ENCODE peak calls at places on chromosome 1, in seven cellular contexts. H, Q, N, O, L, P and S are unnamed samples.
A peak's percentile ranks its signal among the peaks of the same experiment; 100 is the strongest.

GRCh38 chr1:59150537-59151386 is 146.1 kb upstream of the FGGY start:
- DNase-seq in H (peak; percentile 89), Q (peak; percentile 68), N (peak; percentile 53), O (peak; percentile 52), L (peak; percentile 90), P (peak; percentile 95), S (peak; percentile 74)

GRCh38 chr1:198904356-198904755 is 265.5 kb downstream of the PTPRC start:
- DNase-seq in H (no peak), Q (no peak), N (no peak), O (no peak), L (no peak), P (no peak), S (no peak)

GRCh38 chr1:96313216-96313615 is 408.4 kb upstream of the PTBP2 start:
- DNase-seq in H (peak; percentile 40), Q (no peak), N (no peak), O (no peak), L (no peak), P (no peak), S (no peak)

GRCh38 chr1:94326329-94326728 is 88.9 kb upstream of the ARHGAP29 start:
- DNase-seq in H (no peak), Q (no peak), N (no peak), O (no peak), L (no peak), P (no peak), S (no peak)

GRCh38 chr1:39729030-39729429 is 9.7 kb upstream of the PPIE start:
- DNase-seq in H (no peak), Q (no peak), N (no peak), O (no peak), L (no peak), P (no peak), S (no peak)

GRCh38 chr1:40844079-40844478 is 18.1 kb downstream of the CITED4 start:
- DNase-seq in H (no peak), Q (no peak), N (no peak), O (no peak), L (no peak), P (no peak), S (no peak)

GRCh38 chr1:198151688-198152087 is 5.1 kb upstream of the NEK7 start:
- DNase-seq in H (peak; percentile 92), Q (no peak), N (no peak), O (no peak), L (no peak), P (no peak), S (no peak)

GRCh38 chr1:166848193-166848592 is 8.9 kb downstream of the POGK start:
- DNase-seq in H (no peak), Q (no peak), N (no peak), O (no peak), L (no peak), P (no peak), S (no peak)

GRCh38 chr1:87684194-87684593 is 355.5 kb downstream of the LMO4 start:
- DNase-seq in H (peak; percentile 55), Q (peak; percentile 16), N (no peak), O (no peak), L (peak; percentile 25), P (peak; percentile 12), S (no peak)

GRCh38 chr1:66108624-66109023 is 315.9 kb downstream of the PDE4B start:
- DNase-seq in H (no peak), Q (no peak), N (no peak), O (no peak), L (no peak), P (no peak), S (no peak)

GRCh38 chr1:30410153-30410851 is 313.1 kb downstream of the MATN1 start:
- DNase-seq in H (no peak), Q (no peak), N (peak; percentile 40), O (no peak), L (no peak), P (peak; percentile 9), S (no peak)

GRCh38 chr1:8463144-8463927 is 145.4 kb downstream of the SLC45A1 start:
- DNase-seq in H (peak; percentile 81), Q (peak; percentile 47), N (no peak), O (peak; percentile 47), L (peak; percentile 54), P (peak; percentile 50), S (no peak)
- H3K27ac ChIP-seq in H (peak overlapping the region; percentile 57), Q (peak overlapping the region; percentile 91), N (peak overlapping the region; percentile 79), O (peak overlapping the region; percentile 78), L (peak overlapping the region; percentile 83), P (peak overlapping the region; percentile 82), S (peak overlapping the region; percentile 74)

DNA sequence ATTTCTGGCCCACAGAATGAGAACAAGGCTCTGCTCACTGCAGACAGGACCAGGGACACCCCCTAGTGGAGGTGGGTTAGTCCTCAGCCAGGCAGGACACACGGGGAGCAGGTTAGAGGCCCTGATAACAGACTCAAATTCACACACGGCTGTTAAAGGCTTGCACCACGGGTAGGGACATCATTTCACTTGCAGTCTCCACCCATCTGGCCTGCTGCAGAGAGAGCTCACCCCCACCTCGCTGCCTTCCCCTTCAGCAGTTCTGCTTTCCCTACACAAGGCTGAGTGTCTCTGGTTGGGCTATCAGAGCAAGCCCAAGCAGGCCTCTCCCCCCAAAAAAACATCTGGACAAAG is 20.6 kb downstream of the MEF2D start:
- DNase-seq in H (no peak), Q (no peak), N (no peak), O (no peak), L (no peak), P (no peak), S (no peak)
- TF ChIP-seq POLR2A in H (no peak), Q (no peak), N (no peak), O (no peak), L (no peak), P (no peak), S (no peak)

DNA sequence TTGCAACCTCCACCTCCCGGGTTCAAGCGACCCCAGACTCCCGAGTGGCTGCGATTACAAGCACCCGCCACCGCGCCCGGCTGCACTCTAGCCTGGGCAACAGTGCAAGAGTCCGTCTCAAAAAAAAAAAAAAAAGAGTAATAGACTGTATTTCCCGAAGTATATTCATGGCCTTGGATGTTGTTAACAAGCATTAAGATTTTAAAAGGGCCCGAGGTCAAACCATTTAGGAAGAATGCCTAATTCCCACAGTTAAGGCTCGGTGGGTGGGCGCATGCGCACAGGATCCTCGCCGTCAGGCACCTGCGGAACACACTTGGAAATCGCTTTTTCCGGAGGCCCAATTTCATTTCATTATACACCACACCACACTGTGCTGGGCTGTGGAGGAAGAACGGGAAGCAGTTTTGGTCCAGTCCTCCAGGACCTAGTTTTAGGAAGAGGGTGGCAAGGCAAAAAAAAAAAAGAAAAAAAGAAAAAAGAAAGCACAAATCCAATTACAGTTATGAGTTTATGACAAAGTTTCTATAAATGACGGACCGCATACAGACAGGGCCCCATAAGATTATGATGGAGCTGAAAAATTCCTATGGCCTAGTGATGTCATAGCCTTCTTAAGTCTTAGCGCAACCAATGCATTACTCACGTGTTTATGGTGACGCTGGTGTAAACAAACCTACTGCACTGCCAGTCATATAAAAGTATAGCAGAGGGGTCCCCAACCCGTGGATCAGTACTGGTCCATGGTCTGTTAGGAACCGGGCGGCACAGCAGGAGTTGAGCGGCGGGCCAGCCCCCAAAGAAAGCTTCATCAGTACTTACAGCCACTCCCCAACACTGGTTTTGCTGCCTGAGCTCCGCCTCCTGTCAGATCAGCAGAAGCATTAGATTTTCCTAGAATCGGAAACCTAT is 38.2 kb downstream of the H3-3A start:
- DNase-seq in H (peak; percentile 61), Q (peak; percentile 55), N (no peak), O (peak; percentile 61), L (peak; percentile 35), P (no peak), S (no peak)
- H3K4me3 ChIP-seq in H (peak overlapping the region; percentile 36), Q (peak overlapping the region; percentile 58), N (peak overlapping the region; percentile 27), O (peak overlapping the region; percentile 32), L (peak overlapping the region; percentile 45), P (peak overlapping the region; percentile 15), S (peak overlapping the region; percentile 34)

GRCh38 chr1:181122227-181122626 is 33.7 kb downstream of the IER5 start:
- DNase-seq in H (no peak), Q (no peak), N (no peak), O (no peak), L (no peak), P (no peak), S (no peak)
- H3K27ac ChIP-seq in H (no peak overlapping the region), Q (no peak overlapping the region), N (peak overlapping the region; percentile 5), O (no peak overlapping the region), L (no peak overlapping the region), P (no peak overlapping the region), S (no peak overlapping the region)

DNA sequence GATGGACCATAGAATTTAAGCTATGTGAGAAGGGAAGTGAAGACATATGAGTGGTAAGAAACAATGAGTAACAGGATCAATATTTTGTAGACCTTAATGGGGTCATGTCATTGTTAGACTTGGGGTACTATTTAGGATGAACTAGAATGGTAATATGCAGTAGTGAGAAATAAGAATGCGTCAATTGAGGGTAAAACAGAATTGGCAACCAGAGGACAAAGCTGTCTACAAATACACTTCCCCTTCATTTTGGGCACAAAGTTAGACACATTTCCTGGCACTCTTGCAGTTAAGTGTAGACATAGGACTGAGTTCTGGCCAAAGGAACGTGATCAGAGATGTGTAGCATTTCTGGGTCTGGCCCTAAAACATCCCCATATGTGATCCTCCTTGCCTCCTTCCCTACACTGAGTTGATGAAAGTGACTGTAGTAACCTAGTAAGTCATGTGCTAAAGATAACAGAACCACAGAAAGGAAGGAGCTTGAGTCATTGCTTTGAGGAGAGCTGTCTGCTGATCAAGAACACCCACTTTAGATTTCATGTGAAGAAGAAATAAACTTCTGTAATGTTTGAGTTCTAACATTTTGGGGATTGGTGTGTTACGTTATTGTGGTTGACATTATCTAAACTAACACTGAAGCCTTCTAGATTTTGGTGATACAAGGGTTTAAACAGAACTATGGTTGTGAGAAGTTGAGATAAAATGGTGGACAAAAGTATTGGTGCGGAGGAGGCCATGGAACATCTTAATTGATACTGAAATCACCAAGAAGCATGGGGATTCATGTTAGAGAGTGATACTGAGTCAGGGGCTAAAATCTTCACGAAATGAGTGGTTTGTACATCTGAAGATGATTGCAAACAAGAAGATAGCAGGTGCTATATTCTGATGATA is 41.7 kb downstream of the CD55 start:
- DNase-seq in H (no peak), Q (no peak), N (no peak), O (no peak), L (no peak), P (no peak), S (no peak)
- TF ChIP-seq POLR2A in H (no peak), Q (no peak), N (no peak), O (no peak), L (no peak), P (no peak), S (no peak)

GRCh38 chr1:210332233-210332632 is 3.5 kb downstream of the HHAT start:
- DNase-seq in H (no peak), Q (no peak), N (no peak), O (no peak), L (no peak), P (no peak), S (no peak)
- H3K4me3 ChIP-seq in H (no peak overlapping the region), Q (no peak overlapping the region), N (no peak overlapping the region), O (no peak overlapping the region), L (no peak overlapping the region), P (no peak overlapping the region), S (no peak overlapping the region)

DNA sequence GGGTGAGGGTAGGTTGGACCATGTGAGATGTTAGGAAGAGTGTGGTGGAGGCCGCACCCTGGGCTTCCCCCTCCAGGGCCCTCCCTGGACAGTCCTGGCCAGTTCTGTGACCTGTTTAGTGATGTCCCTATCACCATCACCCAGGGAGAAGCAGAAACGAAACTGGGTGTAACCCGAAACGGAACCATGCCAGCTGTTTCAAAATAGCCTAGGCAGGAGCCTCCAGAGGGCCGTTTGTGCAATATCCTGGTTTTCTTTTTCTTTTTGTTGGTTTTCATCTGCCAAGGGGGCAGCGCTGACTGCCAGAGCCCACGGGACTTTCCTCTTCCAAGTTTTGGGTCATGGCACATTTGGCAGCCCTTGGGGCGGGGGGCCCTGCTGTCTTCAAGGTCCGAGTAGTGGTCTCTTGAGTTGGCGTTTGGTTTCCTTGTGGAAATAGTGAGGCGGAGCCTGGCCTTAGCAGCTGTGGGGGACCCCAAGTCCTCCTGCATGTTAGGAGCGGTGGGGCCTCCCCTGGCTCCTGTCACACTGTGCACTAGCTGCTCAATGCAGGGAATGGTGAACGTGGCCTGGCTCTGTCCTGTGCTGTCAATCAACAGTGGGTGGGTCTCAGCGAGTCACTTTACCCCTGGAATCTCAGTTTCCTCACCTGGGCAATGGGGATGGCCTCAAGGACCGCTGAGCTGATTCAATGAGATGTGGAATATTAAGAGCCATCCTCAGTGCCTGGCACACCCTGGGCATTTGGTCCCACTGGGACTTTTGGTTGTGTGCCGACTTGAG is 90.7 kb downstream of the ARHGEF10L start:
- DNase-seq in H (no peak), Q (peak; percentile 38), N (no peak), O (no peak), L (peak; percentile 76), P (peak; percentile 42), S (peak; percentile 53)
- H3K27ac ChIP-seq in H (no peak overlapping the region), Q (peak overlapping the region; percentile 58), N (peak overlapping the region; percentile 45), O (peak overlapping the region; percentile 49), L (peak overlapping the region; percentile 26), P (peak overlapping the region; percentile 39), S (peak overlapping the region; percentile 52)